ENCODE peak calls at places on chromosome 12, in eight cellular contexts. One of them, this sample, is unnamed.

GRCh38 chr12:114403690-114404450 is 2.1 kb downstream of the TBX5 start:
- DNase-seq in cardiac fibroblast: peak; percentile 88
- DNase-seq in fibroblast of gingiva: no peak
- DNase-seq in AG04449: no peak
- DNase-seq in RWPE1: no peak
- DNase-seq in T follicular helper cell: no peak
- DNase-seq in EL: peak; percentile 70
- DNase-seq in stimulated activated CD8-positive, alpha-beta memory T cell treated with anti-CD3 and anti-CD28 coated beads, Interleukin-15, amount 100 ng/mL, for 1 hour: no peak
- DNase-seq in this sample: no peak

GRCh38 chr12:132850291-132850690 is 21.6 kb upstream of the GOLGA3 start:
- DNase-seq in cardiac fibroblast: no peak
- DNase-seq in fibroblast of gingiva: no peak
- DNase-seq in AG04449: no peak
- DNase-seq in RWPE1: no peak
- DNase-seq in T follicular helper cell: no peak
- DNase-seq in EL: no peak
- DNase-seq in stimulated activated CD8-positive, alpha-beta memory T cell treated with anti-CD3 and anti-CD28 coated beads, Interleukin-15, amount 100 ng/mL, for 1 hour: no peak
- DNase-seq in this sample: no peak

GRCh38 chr12:127334324-127334723 is 932.6 kb upstream of the TMEM132C start:
- DNase-seq in cardiac fibroblast: no peak
- DNase-seq in fibroblast of gingiva: no peak
- DNase-seq in AG04449: no peak
- DNase-seq in RWPE1: no peak
- DNase-seq in T follicular helper cell: no peak
- DNase-seq in EL: no peak
- DNase-seq in stimulated activated CD8-positive, alpha-beta memory T cell treated with anti-CD3 and anti-CD28 coated beads, Interleukin-15, amount 100 ng/mL, for 1 hour: no peak
- DNase-seq in this sample: no peak

GRCh38 chr12:49568442-49568776 is 467 bp upstream of the MCRS1 start:
- DNase-seq in cardiac fibroblast: no peak
- DNase-seq in fibroblast of gingiva: no peak
- DNase-seq in AG04449: no peak
- DNase-seq in RWPE1: no peak
- DNase-seq in T follicular helper cell: no peak
- DNase-seq in EL: no peak
- DNase-seq in stimulated activated CD8-positive, alpha-beta memory T cell treated with anti-CD3 and anti-CD28 coated beads, Interleukin-15, amount 100 ng/mL, for 1 hour: no peak
- DNase-seq in this sample: no peak

GRCh38 chr12:110042260-110042659 is 6.1 kb downstream of the C12orf76 start:
- DNase-seq in cardiac fibroblast: no peak
- DNase-seq in fibroblast of gingiva: peak; percentile 42
- DNase-seq in AG04449: no peak
- DNase-seq in RWPE1: no peak
- DNase-seq in T follicular helper cell: no peak
- DNase-seq in EL: no peak
- DNase-seq in stimulated activated CD8-positive, alpha-beta memory T cell treated with anti-CD3 and anti-CD28 coated beads, Interleukin-15, amount 100 ng/mL, for 1 hour: no peak
- DNase-seq in this sample: no peak

GRCh38 chr12:77007476-77007875 is 57.9 kb downstream of the E2F7 start:
- DNase-seq in cardiac fibroblast: peak; percentile 1
- DNase-seq in fibroblast of gingiva: peak; percentile 81
- DNase-seq in AG04449: no peak
- DNase-seq in RWPE1: no peak
- DNase-seq in T follicular helper cell: no peak
- DNase-seq in EL: no peak
- DNase-seq in stimulated activated CD8-positive, alpha-beta memory T cell treated with anti-CD3 and anti-CD28 coated beads, Interleukin-15, amount 100 ng/mL, for 1 hour: no peak
- DNase-seq in this sample: no peak

GRCh38 chr12:54251667-54252284 is 28.1 kb downstream of the CBX5 start:
- DNase-seq in cardiac fibroblast: peak; percentile 74
- DNase-seq in fibroblast of gingiva: peak; percentile 35
- DNase-seq in AG04449: no peak
- DNase-seq in RWPE1: peak; percentile 57
- DNase-seq in T follicular helper cell: no peak
- DNase-seq in EL: peak; percentile 54
- DNase-seq in stimulated activated CD8-positive, alpha-beta memory T cell treated with anti-CD3 and anti-CD28 coated beads, Interleukin-15, amount 100 ng/mL, for 1 hour: no peak
- DNase-seq in this sample: peak; percentile 67

GRCh38 chr12:94938583-94938982 is 64.9 kb downstream of the NDUFA12 start:
- DNase-seq in cardiac fibroblast: no peak
- DNase-seq in fibroblast of gingiva: no peak
- DNase-seq in AG04449: no peak
- DNase-seq in RWPE1: no peak
- DNase-seq in T follicular helper cell: no peak
- DNase-seq in EL: no peak
- DNase-seq in stimulated activated CD8-positive, alpha-beta memory T cell treated with anti-CD3 and anti-CD28 coated beads, Interleukin-15, amount 100 ng/mL, for 1 hour: no peak
- DNase-seq in this sample: no peak

GRCh38 chr12:43434614-43435013 is 117.4 kb downstream of the ADAMTS20 start:
- DNase-seq in cardiac fibroblast: no peak
- DNase-seq in fibroblast of gingiva: no peak
- DNase-seq in AG04449: no peak
- DNase-seq in RWPE1: no peak
- DNase-seq in T follicular helper cell: no peak
- DNase-seq in EL: no peak
- DNase-seq in stimulated activated CD8-positive, alpha-beta memory T cell treated with anti-CD3 and anti-CD28 coated beads, Interleukin-15, amount 100 ng/mL, for 1 hour: no peak
- DNase-seq in this sample: no peak